ENCODE peak calls at places on chromosomes 3 and 15, in six cellular contexts. E, U, N, I, S and L are unnamed samples.

GRCh38 chr3:4550957-4551754 is 58.0 kb downstream of the ITPR1 start:
- DNase-seq in U (no peak), I (no peak), E (no peak), N (no peak), S (no peak), L (no peak)

GRCh38 chr3:188697127-188697526 is 474.6 kb upstream of the TPRG1 start:
- DNase-seq in I (no peak), N (no peak), S (no peak), U (no peak), E (no peak), L (no peak)

GRCh38 chr15:70036585-70037343 is 61.0 kb downstream of the TLE3 start:
- DNase-seq in I (peak; percentile 30), S (no peak), E (no peak), U (no peak), N (no peak), L (no peak)

GRCh38 chr3:194985031-194985578 is 285.9 kb downstream of the XXYLT1 start:
- DNase-seq in S (no peak), U (peak; percentile 69), E (peak; percentile 90), I (peak; percentile 86), N (no peak), L (no peak)

GRCh38 chr3:192489579-192489978 is 237.8 kb downstream of the FGF12 start:
- DNase-seq in S (no peak), I (no peak), U (no peak), N (no peak), E (no peak), L (no peak)

GRCh38 chr3:161449784-161450183 is 46.8 kb upstream of the OTOL1 start:
- DNase-seq in S (no peak), U (no peak), E (no peak), I (no peak), N (no peak), L (no peak)

GRCh38 chr15:64247906-64248541 is 85.2 kb upstream of the PPIB start:
- DNase-seq in E (no peak), N (no peak), U (no peak), S (peak; percentile 95), I (no peak), L (no peak)

GRCh38 chr15:75666823-75667501 is 19.2 kb downstream of the SNX33 start:
- DNase-seq in S (peak; percentile 96), I (peak; percentile 93), E (peak; percentile 93), N (peak; percentile 43), U (peak; percentile 70), L (no peak)

GRCh38 chr15:94232107-94232506 is 746 bp downstream of the MCTP2 start:
- DNase-seq in I (no peak), E (no peak), U (no peak), N (no peak), S (no peak), L (no peak)

GRCh38 chr3:153210116-153210515 is 48.1 kb downstream of the RAP2B start:
- DNase-seq in I (no peak), N (no peak), E (no peak), S (no peak), U (no peak), L (no peak)

GRCh38 chr3:150877303-150877702 is 27.9 kb downstream of the MINDY4B start:
- DNase-seq in U (no peak), S (no peak), I (no peak), N (no peak), E (no peak), L (no peak)

GRCh38 chr3:137762674-137763593 is 1.2 kb upstream of the SOX14 start:
- DNase-seq in S (no peak), N (no peak), E (no peak), U (no peak), I (no peak), L (no peak)

GRCh38 chr3:42663581-42664442 is 10.3 kb downstream of the ZBTB47 start:
- DNase-seq in U (peak; percentile 20), I (no peak), N (no peak), E (peak; percentile 48), S (no peak), L (no peak)

GRCh38 chr3:181176610-181177009 is 187.1 kb upstream of the DNAJC19 start:
- DNase-seq in U (peak; percentile 36), S (peak; percentile 39), N (peak; percentile 52), E (no peak), I (no peak), L (peak; percentile 34)

GRCh38 chr3:19155375-19155774 is 7.1 kb downstream of the KCNH8 start:
- DNase-seq in N (no peak), U (no peak), S (no peak), I (no peak), E (no peak), L (peak; percentile 4)

GRCh38 chr15:77759896-77760592 is 127.3 kb upstream of the LINGO1 start:
- DNase-seq in N (no peak), E (no peak), S (no peak), I (no peak), U (no peak), L (peak; percentile 70)

GRCh38 chr3:149085828-149086231 is 503 bp downstream of the HLTF start:
- DNase-seq in N (no peak), I (no peak), U (no peak), S (peak; percentile 57), E (no peak), L (no peak)

GRCh38 chr3:78255403-78255802 is 1215.5 kb downstream of the ROBO2 start:
- DNase-seq in I (no peak), E (no peak), S (no peak), U (no peak), N (no peak), L (no peak)

GRCh38 chr15:72796515-72797337 is 13.2 kb upstream of the ADPGK start:
- DNase-seq in U (peak; percentile 33), N (no peak), I (peak; percentile 71), E (peak; percentile 88), S (peak; percentile 76), L (no peak)

GRCh38 chr3:192892981-192893827 is 24.5 kb downstream of the MB21D2 start:
- DNase-seq in N (peak; percentile 39), E (peak; percentile 80), S (peak; percentile 90), U (peak; percentile 40), I (peak; percentile 68), L (no peak)

GRCh38 chr15:67180035-67180434 is 74.4 kb downstream of the AAGAB start:
- DNase-seq in S (no peak), U (no peak), I (no peak), N (no peak), E (no peak), L (no peak)

GRCh38 chr3:32758375-32758753 is 59.4 kb upstream of the TRIM71 start:
- DNase-seq in S (no peak), I (no peak), E (no peak), U (no peak), N (no peak), L (no peak)

GRCh38 chr3:58063424-58063823 is 55.2 kb downstream of the FLNB start:
- DNase-seq in S (no peak), U (peak; percentile 61), E (no peak), I (no peak), N (no peak), L (no peak)

GRCh38 chr3:186680869-186681268 is 15.1 kb downstream of the HRG start:
- DNase-seq in U (no peak), I (no peak), E (no peak), N (no peak), S (no peak), L (no peak)
- H3K27ac ChIP-seq in U (no peak overlapping the region), I (no peak overlapping the region), E (no peak overlapping the region), N (no peak overlapping the region), S (no peak overlapping the region), L (no peak overlapping the region)

GRCh38 chr3:23202203-23202920 is 765 bp upstream of the UBE2E2 start:
- DNase-seq in U (no peak), I (peak; percentile 78), S (peak; percentile 13), N (peak; percentile 38), E (no peak), L (peak; percentile 23)

GRCh38 chr3:23202921-23203650 is at the start of gene UBE2E2:
- DNase-seq in E (peak; percentile 81), N (peak; percentile 63), I (peak; percentile 78), U (peak; percentile 82), S (peak; percentile 69), L (peak; percentile 81)

GRCh38 chr3:23201154-23201838 is 1.8 kb upstream of the UBE2E2 start:
- DNase-seq in I (no peak), N (no peak), E (no peak), S (no peak), U (no peak), L (no peak)

GRCh38 chr3:23206371-23206770 is 3.2 kb downstream of the UBE2E2 start:
- DNase-seq in S (no peak), I (no peak), E (no peak), U (no peak), N (no peak), L (no peak)

GRCh38 chr3:23203651-23204111 is 554 bp downstream of the UBE2E2 start:
- DNase-seq in S (no peak), I (peak; percentile 62), N (peak; percentile 29), E (peak; percentile 52), U (no peak), L (no peak)
- H3K27ac ChIP-seq in S (peak overlapping the region; percentile 89), I (peak overlapping the region; percentile 93), N (peak overlapping the region; percentile 87), E (no peak overlapping the region), U (peak overlapping the region; percentile 87), L (peak overlapping the region; percentile 69)

DNA sequence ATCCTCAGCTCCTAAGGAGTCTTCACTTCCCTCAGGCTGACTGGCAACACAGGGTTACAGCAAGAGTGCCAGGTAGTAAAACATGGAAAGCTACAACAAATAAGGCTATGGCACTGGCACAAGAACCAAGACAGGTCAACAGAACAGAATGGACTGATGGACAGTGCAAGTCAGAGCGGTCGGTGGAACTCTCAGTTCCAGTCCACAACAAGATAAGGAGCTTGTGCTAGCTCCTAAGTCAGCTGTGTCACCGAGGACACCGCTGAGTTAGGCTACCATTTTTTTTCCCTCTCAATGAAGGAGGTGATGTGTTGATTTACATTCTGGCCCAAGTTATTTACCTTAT is 55.9 kb upstream of the LIMD1 start:
- DNase-seq in U (no peak), I (no peak), S (no peak), E (no peak), N (no peak), L (no peak)
- H3K27ac ChIP-seq in U (peak overlapping the region; percentile 81), I (peak overlapping the region; percentile 0), S (no peak overlapping the region), E (no peak overlapping the region), N (peak overlapping the region; percentile 12), L (no peak overlapping the region)

GRCh38 chr3:47964740-47965139 is 51.5 kb downstream of the MAP4 start:
- DNase-seq in U (no peak), N (no peak), I (no peak), S (no peak), E (no peak), L (no peak)

GRCh38 chr3:47961036-47961435 is 55.2 kb downstream of the MAP4 start:
- DNase-seq in S (no peak), N (no peak), I (no peak), U (no peak), E (no peak), L (no peak)

DNA sequence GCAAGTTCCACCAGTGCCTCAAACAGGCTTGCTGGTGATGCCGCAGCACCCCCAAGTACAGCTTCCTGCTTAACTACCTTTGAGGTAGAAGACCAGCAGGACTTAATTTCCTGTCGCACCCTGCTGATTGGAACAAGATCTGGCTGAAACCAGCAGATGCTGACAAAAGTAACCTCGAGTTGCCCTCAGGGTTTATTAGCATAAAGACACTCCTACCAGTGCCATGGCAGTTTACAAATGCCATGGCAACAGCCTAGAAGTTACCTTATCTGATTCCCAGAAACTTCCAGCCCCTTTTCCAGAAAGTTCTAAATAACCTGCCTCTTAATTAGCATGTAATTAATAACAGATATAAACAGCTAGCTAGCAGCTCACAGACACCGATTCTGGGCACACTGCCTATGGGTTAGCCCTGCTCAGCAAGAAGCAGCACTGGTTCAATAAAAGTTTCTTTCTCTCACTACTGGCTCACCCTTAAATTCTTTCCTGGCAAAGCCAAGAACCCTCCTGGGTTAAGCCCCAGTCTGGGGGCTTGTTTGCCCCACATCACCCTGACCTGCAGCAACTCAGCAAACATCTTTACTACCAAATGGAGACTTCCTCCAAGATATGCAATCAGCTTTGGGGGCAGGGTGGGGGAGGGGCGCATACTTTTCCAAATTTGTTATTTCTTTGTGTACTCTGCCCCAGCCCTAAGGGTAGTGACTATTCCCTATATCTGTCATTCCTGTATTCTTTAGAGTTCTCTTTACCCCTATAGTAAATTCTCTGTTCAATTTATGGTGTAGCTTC is 54.2 kb downstream of the MAP4 start:
- DNase-seq in E (no peak), I (no peak), U (no peak), N (no peak), S (no peak), L (no peak)
- H3K27ac ChIP-seq in E (no peak overlapping the region), I (no peak overlapping the region), U (no peak overlapping the region), N (no peak overlapping the region), S (no peak overlapping the region), L (peak overlapping the region; percentile 19)